ENCODE peak calls at places on chromosomes 5 and 9, in ten cellular contexts. X is HFF-Myc; V is H54; M is mesenteric fat pad; B is iPS-NIHi11; K is left ventricle myocardium inferior; C is MM.1S; L is stimulated activated CD8-positive, alpha-beta memory T cell treated with anti-CD3 and anti-CD28 coated beads, Interleukin-15, amount 100 ng/mL, for 4 hours; R is Kasumi-1; J is SK-MEL-5. N is an unnamed sample.

GRCh38 chr9:78210841-78211301 is 25.0 kb upstream of the CEP78 start:
- DNase-seq in X (no peak), V (no peak), M (no peak), B (no peak), K (no peak), C (peak; percentile 53), L (no peak), R (no peak), J (no peak), N (no peak)

GRCh38 chr5:60494635-60495034 is 205.3 kb downstream of the DEPDC1B start:
- DNase-seq in X (no peak), V (no peak), M (no peak), B (no peak), K (no peak), C (no peak), L (no peak), R (no peak), J (no peak), N (no peak)

GRCh38 chr5:109041319-109041718 is 293.6 kb downstream of the FER start:
- DNase-seq in X (no peak), V (no peak), M (no peak), B (no peak), K (no peak), C (no peak), L (no peak), R (peak; percentile 88), J (no peak), N (no peak)

GRCh38 chr5:107248065-107248695 is 422.6 kb downstream of the EFNA5 start:
- DNase-seq in X (peak; percentile 14), V (peak; percentile 13), M (no peak), B (peak; percentile 80), K (peak; percentile 21), C (peak; percentile 38), L (no peak), R (peak; percentile 62), J (peak; percentile 76), N (peak; percentile 6)

GRCh38 chr9:34511160-34511513 is 11.7 kb downstream of the ENHO start:
- DNase-seq in X (peak; percentile 14), V (no peak), M (no peak), B (no peak), K (no peak), C (no peak), L (no peak), R (no peak), J (no peak), N (no peak)

GRCh38 chr5:112237456-112237855 is 181.6 kb downstream of the EPB41L4A start:
- DNase-seq in X (no peak), V (no peak), M (no peak), B (no peak), K (no peak), C (no peak), L (no peak), R (no peak), J (no peak), N (no peak)

GRCh38 chr9:114631166-114631565 is 20.1 kb downstream of the TMEM268 start:
- DNase-seq in X (no peak), V (no peak), M (no peak), B (no peak), K (no peak), C (no peak), L (no peak), R (no peak), J (no peak), N (no peak)

GRCh38 chr5:66989286-66989685 is 207.3 kb downstream of the CD180 start:
- DNase-seq in X (no peak), V (no peak), M (no peak), B (no peak), K (no peak), C (no peak), L (no peak), R (no peak), J (peak; percentile 63), N (no peak)

GRCh38 chr5:90519081-90519480 is 10.3 kb downstream of the LYSMD3 start:
- DNase-seq in X (no peak), V (no peak), M (no peak), B (no peak), K (no peak), C (no peak), L (no peak), R (no peak), J (no peak), N (no peak)

GRCh38 chr5:4204616-4205151 is 609.1 kb downstream of the IRX1 start:
- DNase-seq in X (no peak), V (no peak), M (no peak), B (no peak), K (no peak), C (no peak), L (no peak), R (no peak), J (no peak), N (no peak)

GRCh38 chr9:119477197-119477596 is 108.0 kb upstream of the BRINP1 start:
- DNase-seq in X (no peak), V (no peak), M (no peak), B (no peak), K (no peak), C (no peak), L (no peak), R (no peak), J (no peak), N (no peak)

GRCh38 chr5:100430268-100430900 is 104.8 kb upstream of the FAM174A start:
- DNase-seq in X (peak; percentile 12), V (peak; percentile 7), M (no peak), B (peak; percentile 61), K (peak; percentile 16), C (peak; percentile 52), L (no peak), R (peak; percentile 66), J (peak; percentile 64), N (peak; percentile 2)

GRCh38 chr9:130815242-130815808 is 19.7 kb upstream of the ABL1 start:
- DNase-seq in X (no peak), V (no peak), M (no peak), B (no peak), K (no peak), C (no peak), L (no peak), R (no peak), J (no peak), N (no peak)

GRCh38 chr5:171317225-171317624 is 8.2 kb downstream of the TLX3 start:
- DNase-seq in X (no peak), V (no peak), M (no peak), B (no peak), K (no peak), C (no peak), L (no peak), R (no peak), J (no peak), N (no peak)

GRCh38 chr5:57163553-57164006 is 10.3 kb upstream of the GPBP1 start:
- DNase-seq in X (no peak), V (no peak), M (no peak), B (no peak), K (no peak), C (no peak), L (no peak), R (no peak), J (no peak), N (no peak)

N was measured in HTR-8/SVneo.